ENCODE peak calls at places on chromosome 4, in seven cellular contexts. Y, T, S, U, Q, G and O are unnamed samples. For H3K4me1, the result is how much of the 10 kb centered on the place peaks cover.

GRCh38 chr4:95093460-95093859 is 335.7 kb downstream of the BMPR1B start:
- DNase-seq in G (no peak), U (no peak), Q (no peak), S (no peak), T (no peak), Y (no peak), O (no peak)

GRCh38 chr4:44157611-44158277 is 290.9 kb downstream of the KCTD8 start:
- DNase-seq in G (peak), Y (no peak), Q (peak), T (no peak), U (peak), S (no peak), O (no peak)

GRCh38 chr4:100913685-100914084 is 395.9 kb upstream of the EMCN start:
- DNase-seq in U (no peak), Y (no peak), T (no peak), S (no peak), G (no peak), Q (no peak), O (no peak)

GRCh38 chr4:1579834-1580686 is 104.1 kb downstream of the FAM53A start:
- DNase-seq in G (peak), T (peak), S (peak), Q (peak), Y (peak), U (peak), O (peak)

GRCh38 chr4:162849922-162850321 is 316.8 kb downstream of the NAF1 start:
- DNase-seq in Q (no peak), T (no peak), U (no peak), Y (no peak), G (no peak), S (no peak), O (no peak)

GRCh38 chr4:85946821-85947220 is 413.0 kb downstream of the MAPK10 start:
- DNase-seq in G (no peak), T (no peak), Y (no peak), Q (no peak), U (peak), S (no peak), O (no peak)

GRCh38 chr4:183960021-183960420 is 54.9 kb downstream of the STOX2 start:
- DNase-seq in G (no peak), T (no peak), U (peak), S (no peak), Y (no peak), Q (peak), O (no peak)

GRCh38 chr4:69321153-69321729 is 41.0 kb downstream of the UGT2B28 start:
- DNase-seq in G (no peak), S (no peak), U (no peak), Y (peak), Q (no peak), T (no peak), O (no peak)

GRCh38 chr4:68257719-68258118 is 12.2 kb upstream of the TMPRSS11B start:
- DNase-seq in G (no peak), Y (no peak), U (no peak), Q (no peak), S (no peak), T (no peak), O (no peak)

GRCh38 chr4:176584031-176584430 is 208.7 kb downstream of the VEGFC start:
- DNase-seq in U (peak), G (no peak), Q (peak), T (no peak), Y (no peak), S (no peak), O (no peak)

GRCh38 chr4:24475756-24476155 is 108.6 kb downstream of the DHX15 start:
- DNase-seq in Q (no peak), G (no peak), U (no peak), S (no peak), T (no peak), Y (no peak), O (no peak)

GRCh38 chr4:52659016-52659721 is at the start of gene USP46:
- DNase-seq in T (peak), Q (peak), G (peak), Y (peak), S (peak), U (peak), O (peak)

GRCh38 chr4:188841523-188841922 is 702.3 kb downstream of the TRIML1 start:
- DNase-seq in S (no peak), U (no peak), G (no peak), Y (no peak), T (no peak), Q (no peak), O (no peak)

GRCh38 chr4:87030606-87031441 is 96.0 kb downstream of the AFF1 start:
- DNase-seq in Q (peak), T (no peak), S (no peak), Y (no peak), G (no peak), U (no peak), O (no peak)

GRCh38 chr4:87032884-87033533 is 98.2 kb downstream of the AFF1 start:
- DNase-seq in Y (no peak), T (no peak), G (peak), Q (peak), U (peak), S (no peak), O (no peak)

GRCh38 chr4:87033902-87034301 is 99.1 kb downstream of the AFF1 start:
- DNase-seq in G (no peak), U (no peak), S (no peak), Y (no peak), T (no peak), Q (no peak), O (no peak)

GRCh38 chr4:87030124-87030523 is 95.3 kb downstream of the AFF1 start:
- DNase-seq in S (no peak), U (no peak), T (no peak), Y (no peak), Q (no peak), G (no peak), O (no peak)

DNA sequence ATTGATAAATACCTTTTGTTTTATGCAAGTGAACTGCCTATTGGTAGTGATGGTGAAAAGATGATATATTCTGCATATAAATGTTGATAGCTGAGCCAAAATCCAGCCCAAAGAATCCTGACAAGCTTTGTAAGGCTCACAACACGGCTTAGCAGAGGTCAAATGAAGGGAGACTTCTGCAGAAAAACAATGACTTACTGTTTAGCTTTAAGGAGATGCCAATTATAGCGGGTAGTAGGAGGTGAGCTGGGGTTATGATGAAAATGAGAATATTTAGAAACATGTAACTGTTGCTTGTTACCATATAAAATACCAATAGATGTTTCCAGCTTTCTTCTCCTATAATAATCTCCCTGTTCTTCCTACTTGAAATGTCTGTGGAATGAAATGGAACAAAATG is 97.1 kb downstream of the AFF1 start:
- DNase-seq in S (no peak), U (no peak), Q (no peak), G (no peak), Y (no peak), T (no peak), O (no peak)
- H3K27ac ChIP-seq in S (no peak), U (no peak), Q (no peak), G (no peak), Y (peak), T (no peak), O (peak)

GRCh38 chr4:7740866-7741525 is 198.7 kb downstream of the AFAP1 start:
- DNase-seq in T (no peak), U (no peak), Q (no peak), G (no peak), S (no peak), Y (peak), O (no peak)

GRCh38 chr4:7741946-7742806 is 197.5 kb downstream of the AFAP1 start:
- DNase-seq in U (no peak), Y (no peak), S (no peak), G (no peak), Q (no peak), T (no peak), O (no peak)

GRCh38 chr4:7738458-7739076 is 201.1 kb downstream of the AFAP1 start:
- DNase-seq in T (no peak), S (peak), Q (no peak), U (no peak), G (no peak), Y (no peak), O (no peak)

GRCh38 chr4:7739077-7739917 is 200.4 kb downstream of the AFAP1 start:
- DNase-seq in S (no peak), Y (peak), U (no peak), Q (no peak), T (no peak), G (no peak), O (no peak)

DNA sequence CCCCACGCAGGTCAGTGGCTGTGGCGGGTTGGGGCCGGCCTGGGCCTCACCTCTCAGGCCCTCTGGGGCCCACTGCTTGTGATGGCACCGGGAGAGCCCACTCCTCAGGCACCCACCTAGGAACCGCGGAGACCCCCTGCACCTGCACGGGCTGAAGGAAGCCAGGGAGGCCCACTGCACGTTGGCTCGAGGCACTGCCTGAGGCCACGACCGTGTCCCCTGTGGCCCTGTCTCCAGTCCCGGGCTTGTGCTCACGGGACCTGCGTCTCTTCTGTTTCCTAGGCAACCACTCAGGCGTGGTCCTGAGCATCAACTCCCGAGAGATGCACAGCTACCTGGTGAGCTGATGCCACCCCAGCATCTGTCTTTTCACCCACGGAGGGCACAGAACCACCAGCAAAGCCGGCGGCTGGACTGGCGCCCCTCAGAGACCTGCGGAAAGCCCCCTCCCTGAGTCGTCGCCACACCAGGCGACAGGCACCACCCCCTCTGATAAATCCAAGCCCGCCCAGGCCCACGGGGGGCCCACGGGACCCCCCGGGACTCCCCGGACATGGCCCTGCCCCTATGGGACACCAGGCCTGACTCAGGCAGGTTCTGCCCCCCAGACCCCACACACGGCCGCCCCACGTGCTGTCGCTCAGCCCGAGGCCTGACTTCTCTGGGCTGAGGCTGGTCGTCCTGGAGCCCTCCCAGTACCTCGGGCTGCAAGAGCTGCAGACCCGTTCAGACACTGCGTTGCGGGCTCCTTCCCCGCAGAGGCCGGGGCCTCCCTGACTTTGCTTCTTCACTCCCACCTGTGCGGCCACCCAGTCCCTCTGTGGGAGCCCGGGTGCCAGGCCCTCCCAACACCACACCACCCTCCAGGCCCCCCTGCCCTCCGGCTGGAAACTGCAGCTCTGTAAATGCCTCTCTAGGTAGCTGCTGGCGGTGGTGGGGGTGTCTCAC is 199.5 kb downstream of the AFAP1 start:
- DNase-seq in T (peak), Q (no peak), Y (peak), G (no peak), S (no peak), U (no peak), O (no peak)
- H3K4me1 ChIP-seq in T (under half), Q (under half), Y (under half), G (under half), S (under half), U (under half), O (under half)

DNA sequence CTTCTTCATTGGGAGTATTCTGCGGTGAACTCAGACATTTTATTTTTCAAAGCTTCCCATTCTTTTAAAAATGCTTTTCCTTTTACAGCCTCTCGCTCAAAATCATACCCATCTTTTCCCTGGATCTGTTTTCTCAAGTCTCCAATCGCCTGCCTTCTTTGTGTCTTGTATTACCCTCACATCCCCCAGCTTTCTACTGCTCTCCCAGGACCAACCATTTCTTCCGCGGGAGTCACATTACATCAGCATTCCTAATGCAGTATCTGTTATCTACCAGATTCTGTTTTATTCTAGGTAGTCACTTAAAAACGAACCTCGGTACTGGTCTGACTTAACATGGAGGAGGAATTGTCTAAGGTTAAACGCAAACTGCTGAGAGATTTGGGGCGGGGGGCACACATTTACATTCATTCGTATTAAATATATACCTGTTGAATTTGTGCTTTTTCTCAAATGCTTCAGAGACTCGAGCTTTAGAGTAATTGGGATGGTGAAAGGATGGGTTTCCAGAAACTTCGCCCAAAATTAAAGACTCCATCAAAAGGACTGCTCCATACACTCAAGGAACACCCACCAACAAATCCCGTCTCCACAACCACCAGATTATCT is 493 bp upstream of the UCHL1 start:
- DNase-seq in Q (peak), U (peak), S (no peak), T (no peak), G (no peak), Y (no peak), O (no peak)
- H3K4me3 ChIP-seq in Q (peak), U (peak), S (no peak), T (no peak), G (no peak), Y (no peak), O (peak)

GRCh38 chr4:145423017-145423708 is 58.5 kb upstream of the SMAD1 start:
- DNase-seq in T (no peak), G (no peak), S (no peak), U (no peak), Y (no peak), Q (no peak), O (no peak)

GRCh38 chr4:145420595-145421214 is 60.9 kb upstream of the SMAD1 start:
- DNase-seq in G (peak), U (peak), T (no peak), S (no peak), Y (peak), Q (no peak), O (no peak)

GRCh38 chr4:145414224-145414623 is 67.4 kb upstream of the SMAD1 start:
- DNase-seq in S (no peak), T (no peak), Q (no peak), U (no peak), G (no peak), Y (no peak), O (no peak)

GRCh38 chr4:145417348-145418130 is 64.1 kb upstream of the SMAD1 start:
- DNase-seq in Y (no peak), T (no peak), U (no peak), Q (no peak), G (no peak), S (no peak), O (no peak)

GRCh38 chr4:145418739-145419138 is 62.9 kb upstream of the SMAD1 start:
- DNase-seq in Y (no peak), T (no peak), G (no peak), Q (no peak), U (peak), S (no peak), O (no peak)
- H3K27ac ChIP-seq in Y (no peak), T (no peak), G (no peak), Q (no peak), U (no peak), S (no peak), O (no peak)

DNA sequence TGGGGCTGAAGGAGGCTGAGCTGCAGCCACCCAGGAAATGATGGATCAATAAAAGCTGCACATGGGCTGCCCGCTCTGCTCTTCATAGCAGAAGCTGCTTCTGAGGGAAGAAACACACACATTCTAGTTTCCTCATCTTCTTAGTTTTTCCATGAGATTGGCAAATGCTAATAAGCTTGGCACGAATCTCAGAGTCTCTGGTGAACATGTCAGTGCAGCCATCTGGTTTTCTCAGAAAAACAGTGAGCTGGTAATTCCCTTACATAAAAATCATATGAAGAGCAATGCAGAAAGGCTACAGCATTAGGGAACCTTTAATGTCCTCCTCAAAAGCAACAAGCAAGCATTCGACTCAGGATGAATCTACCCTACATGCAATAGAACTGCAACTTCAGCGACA is 69.9 kb downstream of the GATB start:
- DNase-seq in U (peak), Y (no peak), G (no peak), T (no peak), S (no peak), Q (peak), O (no peak)
- H3K4me1 ChIP-seq in U (under half), Y (under half), G (under half), T (under half), S (under half), Q (under half), O (under half)

GRCh38 chr4:99088485-99089365 is at the start of gene ADH5:
- DNase-seq in Q (peak), Y (peak), S (peak), T (peak), U (peak), G (peak), O (peak)

GRCh38 chr4:99087887-99088484 is 602 bp downstream of the ADH5 start:
- DNase-seq in U (peak), Q (peak), Y (peak), G (peak), S (peak), T (no peak), O (peak)

GRCh38 chr4:99084595-99084994 is 4.0 kb downstream of the ADH5 start:
- DNase-seq in Q (no peak), Y (no peak), T (no peak), U (no peak), S (no peak), G (no peak), O (no peak)

GRCh38 chr4:99091174-99091573 is 2.6 kb upstream of the ADH5 start:
- DNase-seq in T (no peak), U (no peak), G (no peak), Q (no peak), Y (no peak), S (no peak), O (no peak)

DNA sequence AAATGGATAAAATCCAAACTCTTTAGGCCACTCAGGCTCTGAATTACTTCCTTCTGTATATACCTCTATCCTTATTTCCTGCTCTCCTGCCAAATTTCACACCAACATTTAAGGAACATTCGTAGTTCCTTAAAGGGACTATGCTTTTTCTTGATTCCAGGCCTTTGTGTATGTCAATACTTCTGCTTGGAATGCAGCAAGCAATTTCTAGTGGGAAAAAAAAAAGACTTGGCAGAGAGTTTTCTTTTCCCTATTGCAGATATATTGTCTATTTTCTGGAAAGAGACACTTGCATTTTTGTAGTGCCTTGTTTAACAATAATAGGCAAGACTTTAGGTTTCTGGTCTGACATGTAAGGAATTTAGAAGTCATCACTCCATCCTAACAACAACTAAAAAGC is 1.9 kb upstream of the ADH5 start:
- DNase-seq in U (peak), S (no peak), T (no peak), G (no peak), Q (peak), Y (no peak), O (no peak)
- H3K4me3 ChIP-seq in U (peak), S (no peak), T (no peak), G (peak), Q (no peak), Y (no peak), O (peak)

DNA sequence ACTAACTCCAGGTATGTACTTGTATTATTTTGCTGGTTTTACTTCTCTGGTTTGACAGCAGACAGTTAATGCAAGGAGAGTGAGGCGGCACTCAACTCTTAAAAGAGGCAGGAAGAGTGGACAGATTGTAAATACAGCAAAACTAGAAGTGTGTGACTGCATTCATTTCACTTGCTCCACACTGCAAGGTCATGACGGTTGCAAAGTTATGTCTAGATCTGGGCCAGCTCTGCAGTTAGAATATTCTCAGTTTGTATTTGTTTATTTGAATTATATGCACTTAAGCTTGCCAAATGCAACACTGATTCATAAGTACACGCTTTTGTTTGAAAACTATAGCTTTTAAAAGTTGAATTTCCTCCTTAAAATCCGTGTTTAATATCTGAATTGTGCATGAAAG is 148.9 kb downstream of the STIM2 start:
- DNase-seq in S (no peak), U (peak), G (no peak), Y (no peak), T (no peak), Q (peak), O (no peak)
- H3K27ac ChIP-seq in S (no peak), U (no peak), G (no peak), Y (no peak), T (no peak), Q (no peak), O (no peak)

GRCh38 chr4:74418063-74418670 is 26.8 kb upstream of the AREG start:
- DNase-seq in T (no peak), G (no peak), S (no peak), Q (peak), Y (no peak), U (peak), O (no peak)
- H3K4me1 ChIP-seq in T (under half), G (under half), S (under half), Q (under half), Y (under half), U (under half), O (under half)